ENCODE peak calls at places on chromosomes 4 and X, in four cellular contexts. X is GM12878, O is A549, G is HepG2. V is an unnamed sample.

GRCh38 chr4:88104902-88105610 is 53.4 kb downstream of the ABCG2 start:
- DNase-seq in X (no peak), O (peak; percentile 46), G (no peak), V (peak; percentile 41)

GRCh38 chr4:67084801-67085200 is 460.5 kb downstream of the CENPC start:
- DNase-seq in X (no peak), O (no peak), G (no peak), V (no peak)

GRCh38 chrX:68999351-68999750 is 165.9 kb downstream of the PJA1 start:
- DNase-seq in X (no peak), O (peak; percentile 10), G (no peak), V (no peak)

GRCh38 chrX:39487166-39488006 is 610.4 kb downstream of the BCOR start:
- DNase-seq in X (peak; percentile 16), O (no peak), G (no peak), V (no peak)

GRCh38 chrX:40104649-40105015 is 6.9 kb upstream of the BCOR start:
- DNase-seq in X (no peak), O (no peak), G (no peak), V (peak; percentile 60)

GRCh38 chr4:8907596-8908205 is 36.1 kb upstream of the HMX1 start:
- DNase-seq in X (no peak), O (no peak), G (no peak), V (peak; percentile 37)

GRCh38 chr4:8699063-8699385 is 106.5 kb downstream of the CPZ start:
- DNase-seq in X (no peak), O (no peak), G (no peak), V (no peak)

GRCh38 chrX:45668686-45669443 is 468.2 kb upstream of the DIPK2B start:
- DNase-seq in X (no peak), O (no peak), G (no peak), V (no peak)

GRCh38 chr4:26862381-26862915 is 1.8 kb downstream of the STIM2 start:
- DNase-seq in X (no peak), O (no peak), G (no peak), V (no peak)

GRCh38 chr4:8726344-8726851 is 133.8 kb downstream of the CPZ start:
- DNase-seq in X (no peak), O (no peak), G (no peak), V (peak; percentile 16)

GRCh38 chrX:70969635-70970481 is 39.0 kb upstream of the SLC7A3 start:
- DNase-seq in X (no peak), O (no peak), G (no peak), V (no peak)
- TF ChIP-seq PBX3 in X (no peak), O (no peak), G (no peak), V (no peak)

GRCh38 chr4:153553155-153553819 is 87.1 kb downstream of the TMEM131L start:
- DNase-seq in X (no peak), O (no peak), G (no peak), V (no peak)

GRCh38 chr4:153553820-153554173 is 87.6 kb downstream of the TMEM131L start:
- DNase-seq in X (no peak), O (no peak), G (no peak), V (no peak)

GRCh38 chr4:153560918-153561317 is 94.8 kb downstream of the TMEM131L start:
- DNase-seq in X (peak; percentile 26), O (no peak), G (no peak), V (no peak)

GRCh38 chr4:153556441-153556815 is 90.3 kb downstream of the TMEM131L start:
- DNase-seq in X (no peak), O (no peak), G (no peak), V (no peak)

DNA sequence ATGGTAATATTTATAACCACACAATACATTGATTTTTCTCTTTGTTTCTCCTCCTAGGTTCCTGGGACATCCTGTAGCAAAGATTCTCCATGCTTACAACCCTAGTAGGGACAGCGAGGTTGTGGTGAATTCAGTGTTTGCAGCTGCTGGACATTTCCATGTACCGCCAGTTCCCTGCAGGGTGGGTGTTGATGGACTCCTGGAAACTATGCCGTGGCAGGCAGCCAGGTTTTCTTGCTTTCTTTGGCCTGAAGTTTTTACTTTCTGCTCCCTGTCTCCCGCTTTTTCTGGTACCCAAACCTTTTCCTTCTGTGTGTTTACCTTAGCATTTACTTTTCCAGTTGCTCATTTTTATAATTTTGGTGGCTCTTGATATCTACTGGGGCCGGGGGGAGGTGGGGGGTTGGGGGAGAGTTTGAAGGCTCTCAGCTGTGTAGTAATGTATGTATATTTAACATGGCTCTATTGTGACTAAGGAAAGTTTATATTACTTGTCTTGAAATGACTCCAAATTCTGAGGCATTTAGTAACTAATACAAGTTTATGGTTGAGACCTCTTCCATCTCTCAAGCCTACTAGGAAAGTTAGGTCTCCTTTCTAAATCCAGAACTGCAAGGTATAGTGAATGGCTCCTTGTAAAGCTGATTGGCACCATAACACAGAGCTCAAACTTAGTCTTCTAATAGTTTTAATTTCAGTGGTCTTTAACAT is 89.7 kb downstream of the TMEM131L start:
- DNase-seq in X (no peak), O (no peak), G (peak; percentile 48), V (no peak)
- TF ChIP-seq PBX3 in X (no peak), O (no peak), G (no peak), V (no peak)

GRCh38 chr4:5968246-5968645 is 50.0 kb downstream of the C4orf50 start:
- DNase-seq in X (no peak), O (no peak), G (no peak), V (no peak)
- TF ChIP-seq PBX3 in X (no peak), O (no peak), G (no peak), V (no peak)

GRCh38 chr4:158172558-158173258 is at the start of gene GASK1B:
- DNase-seq in X (no peak), O (peak; percentile 53), G (peak; percentile 81), V (peak; percentile 47)
- TF ChIP-seq PBX3 in X (no peak), O (no peak), G (no peak), V (no peak)

GRCh38 chr4:176259330-176260090 is 9.5 kb downstream of the ASB5 start:
- DNase-seq in X (no peak), O (no peak), G (no peak), V (no peak)
- TF ChIP-seq PBX3 in X (no peak), O (no peak), G (no peak), V (peak; percentile 71)

GRCh38 chr4:1323635-1324442 is 23.2 kb upstream of the UVSSA start:
- DNase-seq in X (no peak), O (peak; percentile 72), G (no peak), V (no peak)
- TF ChIP-seq PBX3 in X (no peak), O (no peak), G (no peak), V (peak; percentile 33)

GRCh38 chr4:23382880-23383279 is 507.0 kb downstream of the PPARGC1A start:
- DNase-seq in X (no peak), O (peak; percentile 21), G (no peak), V (no peak)
- TF ChIP-seq PBX3 in X (no peak), O (no peak), G (no peak), V (no peak)

GRCh38 chr4:2066571-2067445 is 7.7 kb downstream of the NAT8L start:
- DNase-seq in X (no peak), O (no peak), G (no peak), V (peak; percentile 42)

GRCh38 chr4:2066011-2066551 is 7.0 kb downstream of the NAT8L start:
- DNase-seq in X (no peak), O (no peak), G (no peak), V (peak; percentile 46)

GRCh38 chr4:2063557-2064275 is 4.6 kb downstream of the NAT8L start:
- DNase-seq in X (no peak), O (no peak), G (no peak), V (no peak)

GRCh38 chr4:2064276-2064991 is 5.3 kb downstream of the NAT8L start:
- DNase-seq in X (no peak), O (no peak), G (no peak), V (peak; percentile 24)

DNA sequence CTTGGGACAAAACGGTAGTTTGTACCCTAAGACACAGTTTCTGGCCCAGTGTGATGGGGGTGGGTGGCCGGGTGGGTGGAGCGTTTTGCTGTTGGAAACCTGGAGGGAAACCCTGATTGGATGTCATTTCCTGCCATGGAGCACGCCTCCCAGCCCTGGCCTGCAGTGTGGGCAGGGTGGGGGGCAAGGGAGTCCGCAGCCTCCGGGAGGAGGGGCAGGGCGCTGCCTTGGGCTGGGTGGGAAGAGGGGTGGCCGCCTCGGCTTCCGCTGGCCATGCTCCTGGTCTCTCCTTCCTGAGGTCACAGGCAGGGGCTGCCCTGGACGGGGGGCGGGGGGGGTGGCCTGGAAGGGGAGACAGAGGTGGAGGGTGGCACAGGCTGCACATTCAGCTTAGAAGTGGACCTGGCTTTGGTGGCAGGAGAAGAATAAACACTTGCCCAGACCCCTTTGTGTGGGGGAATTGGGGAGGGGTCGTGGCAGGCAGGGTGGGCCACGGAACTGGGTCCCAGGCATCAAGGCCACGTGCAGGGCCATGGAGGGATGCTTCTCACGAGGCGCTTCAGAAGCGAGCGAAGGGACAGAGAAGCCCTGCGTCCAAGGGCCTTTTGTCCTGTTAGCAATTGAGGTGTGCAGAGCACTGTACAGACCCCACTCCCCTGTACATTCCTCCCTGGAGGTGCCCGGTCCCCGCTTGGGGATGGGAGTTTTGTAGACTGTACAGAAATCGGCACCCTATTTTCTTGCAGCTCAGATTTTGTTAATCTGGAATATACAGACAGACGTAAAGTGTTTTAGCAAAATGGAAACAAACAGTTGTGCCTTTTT is 6.2 kb downstream of the NAT8L start:
- DNase-seq in X (no peak), O (no peak), G (no peak), V (peak; percentile 40)
- TF ChIP-seq PBX3 in X (no peak), O (no peak), G (no peak), V (no peak)